ENCODE peak calls at places on chromosome 6, in six cellular contexts. Z is astrocyte, V is lung, S is left ventricle myocardium inferior, F is spleen, L is heart left ventricle. G is an unnamed sample.

GRCh38 chr6:34288581-34288980 is 39.8 kb upstream of the SMIM29 start:
- DNase-seq in F (no peak), V (no peak), Z (no peak), L (no peak), S (no peak), G (no peak)

GRCh38 chr6:10297825-10298224 is 117.0 kb downstream of the TFAP2A start:
- DNase-seq in Z (no peak), F (no peak), S (no peak), L (no peak), V (no peak), G (no peak)

GRCh38 chr6:12113190-12113578 is 101.1 kb downstream of the HIVEP1 start:
- DNase-seq in Z (peak; percentile 94), F (no peak), L (no peak), S (no peak), V (no peak), G (no peak)

GRCh38 chr6:17066610-17067009 is 35.2 kb upstream of the STMND1 start:
- DNase-seq in S (no peak), Z (no peak), F (no peak), L (no peak), V (no peak), G (no peak)

GRCh38 chr6:40634429-40634828 is 47.3 kb upstream of the LRFN2 start:
- DNase-seq in L (no peak), F (no peak), Z (no peak), V (no peak), S (no peak), G (no peak)

GRCh38 chr6:118281291-118281690 is 266.8 kb upstream of the PLN start:
- DNase-seq in F (no peak), L (no peak), V (no peak), S (no peak), Z (no peak), G (no peak)

GRCh38 chr6:121791396-121792315 is 356.2 kb downstream of the GJA1 start:
- DNase-seq in L (no peak), F (no peak), Z (no peak), V (no peak), S (no peak), G (no peak)

GRCh38 chr6:152635949-152636674 is 1.1 kb downstream of the SYNE1 start:
- DNase-seq in Z (peak; percentile 15), F (peak; percentile 85), V (no peak), L (peak; percentile 64), S (peak; percentile 27), G (no peak)

GRCh38 chr6:15823838-15824414 is 161.1 kb upstream of the DTNBP1 start:
- DNase-seq in Z (no peak), L (no peak), S (no peak), F (no peak), V (no peak), G (no peak)

GRCh38 chr6:39214846-39215639 is 14.2 kb downstream of the KCNK5 start:
- DNase-seq in L (no peak), F (no peak), V (peak; percentile 80), S (no peak), Z (no peak), G (no peak)

GRCh38 chr6:129607581-129608186 is 102.3 kb downstream of the ARHGAP18 start:
- DNase-seq in Z (peak; percentile 19), L (no peak), F (no peak), V (no peak), S (no peak), G (no peak)

GRCh38 chr6:43927525-43928210 is 157.7 kb downstream of the VEGFA start:
- DNase-seq in Z (no peak), V (no peak), L (no peak), F (peak; percentile 28), S (peak; percentile 4), G (no peak)
- TF ChIP-seq CTCF in Z (no peak), V (no peak), L (no peak), F (no peak), S (no peak), G (no peak)

GRCh38 chr6:105800398-105800797 is 285.7 kb upstream of the PRDM1 start:
- DNase-seq in Z (no peak), V (no peak), F (no peak), S (no peak), L (no peak), G (no peak)
- H3K4me3 ChIP-seq in Z (no peak overlapping the region), V (no peak overlapping the region), F (no peak overlapping the region), S (no peak overlapping the region), L (no peak overlapping the region), G (no peak overlapping the region)

GRCh38 chr6:75633045-75633444 is 31.4 kb downstream of the SENP6 start:
- DNase-seq in Z (no peak), S (no peak), L (no peak), F (no peak), V (no peak), G (no peak)

GRCh38 chr6:75631847-75632246 is 30.2 kb downstream of the SENP6 start:
- DNase-seq in V (no peak), F (no peak), S (no peak), Z (no peak), L (no peak), G (no peak)

GRCh38 chr6:75632247-75632646 is 30.6 kb downstream of the SENP6 start:
- DNase-seq in V (no peak), L (no peak), Z (no peak), S (no peak), F (no peak), G (no peak)
- H3K36me3 ChIP-seq in V (peaks cover 5% of the 10 kb centered on the region), L (peaks cover 48% of the 10 kb centered on the region), Z (peaks cover 27% of the 10 kb centered on the region), S (peaks cover 48% of the 10 kb centered on the region), F (peaks cover 90% of the 10 kb centered on the region), G (no peaks in the 10 kb centered on the region)

DNA sequence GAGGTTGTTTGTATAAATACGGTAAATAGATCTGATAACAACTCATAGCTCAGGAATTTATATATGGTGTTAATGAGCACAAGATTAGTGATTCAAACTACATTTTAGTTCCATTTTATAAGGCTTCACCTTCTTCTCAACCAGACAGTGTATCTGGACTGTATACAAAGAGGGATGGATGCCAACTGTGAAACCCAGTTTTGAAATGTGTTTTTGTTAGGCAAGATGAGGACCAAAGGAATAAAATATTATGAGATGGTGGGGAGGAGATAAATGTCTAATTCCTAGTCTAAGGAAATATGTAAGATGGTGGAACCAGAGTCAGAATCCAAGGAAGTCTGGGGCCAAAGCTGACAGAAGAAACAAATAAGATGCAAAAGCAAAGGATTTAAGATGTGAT is 329.0 kb downstream of the GRIK2 start:
- DNase-seq in L (no peak), F (no peak), V (no peak), Z (no peak), S (no peak), G (no peak)
- TF ChIP-seq CTCF in L (no peak), F (no peak), V (no peak), Z (no peak), S (no peak), G (no peak)

DNA sequence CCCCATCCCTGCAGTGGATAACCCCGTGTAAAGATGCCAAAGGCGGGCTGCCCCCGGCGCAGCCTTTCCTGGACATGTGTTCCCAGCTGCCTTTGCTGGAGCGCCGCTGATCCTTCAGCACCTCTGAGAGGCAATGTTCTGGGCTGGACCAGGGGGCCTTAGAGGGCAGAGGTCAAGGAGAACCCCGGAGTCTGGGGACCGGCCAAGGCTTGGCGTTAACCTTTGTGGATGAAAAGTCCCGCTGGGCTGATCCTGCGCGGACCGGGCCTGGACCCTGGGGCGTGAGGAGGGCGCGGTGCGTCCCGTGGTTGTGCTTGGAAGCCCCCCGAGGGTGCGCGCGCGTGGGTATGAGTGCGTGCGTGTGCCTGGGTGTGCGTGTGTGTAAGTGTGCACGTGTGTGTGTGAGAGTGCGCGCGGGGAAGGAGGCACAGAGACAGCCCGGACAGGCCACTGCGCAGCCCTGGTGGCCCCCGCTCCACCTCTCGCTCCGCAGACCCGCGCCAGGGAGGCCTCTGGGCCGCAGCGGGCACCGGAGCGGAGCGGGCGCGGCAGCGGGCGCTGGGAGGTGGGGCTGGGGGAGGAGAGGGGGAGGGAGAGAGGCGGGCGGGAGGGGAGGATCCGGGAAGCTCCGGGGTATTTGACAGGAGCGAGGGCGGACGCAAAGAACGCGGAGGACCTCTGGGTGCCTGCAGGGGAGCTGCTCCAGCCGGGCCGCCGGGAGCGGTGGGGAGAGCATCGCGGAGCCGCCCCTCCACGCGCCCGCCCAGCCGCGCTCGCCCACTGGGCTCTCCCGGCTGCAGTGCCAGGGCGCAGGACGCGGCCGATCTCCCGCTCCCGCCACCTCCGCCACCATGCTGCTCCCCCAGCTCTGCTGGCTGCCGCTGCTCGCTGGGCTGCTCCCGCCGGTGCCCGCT is at the start of gene SMOC2:
- DNase-seq in L (peak; percentile 58), F (no peak), Z (no peak), V (no peak), S (peak; percentile 66), G (no peak)
- H3K4me3 ChIP-seq in L (peak within 1 kb of the TSS; percentile 46), F (peak within 1 kb of the TSS; percentile 29), Z (no peak within 1 kb of the TSS), V (peak within 1 kb of the TSS; percentile 4), S (peak within 1 kb of the TSS; percentile 72), G (no peak within 1 kb of the TSS)